ENCODE peak calls at places on chromosomes 5 and 9, in six cellular contexts. A, Z, P, Q, D and E are unnamed samples.

GRCh38 chr5:57805732-57806131 is 323.1 kb upstream of the ACTBL2 start:
- DNase-seq in A (no peak), Z (no peak), P (no peak), Q (peak), D (no peak), E (no peak)

GRCh38 chr5:102296229-102296817 is at the start of gene SLCO4C1:
- DNase-seq in A (peak), Z (no peak), P (peak), Q (peak), D (peak), E (peak)

GRCh38 chr5:100762163-100762562 is 140.9 kb downstream of the ST8SIA4 start:
- DNase-seq in A (no peak), Z (no peak), P (no peak), Q (no peak), D (no peak), E (no peak)

GRCh38 chr5:151063590-151063989 is 17.2 kb downstream of the TNIP1 start:
- DNase-seq in A (no peak), Z (no peak), P (no peak), Q (no peak), D (no peak), E (no peak)

GRCh38 chr5:150782850-150783249 is 4.3 kb downstream of the SMIM3 start:
- DNase-seq in A (no peak), Z (no peak), P (no peak), Q (no peak), D (no peak), E (no peak)

GRCh38 chr9:99023831-99024230 is 80.1 kb downstream of the COL15A1 start:
- DNase-seq in A (no peak), Z (peak), P (no peak), Q (no peak), D (no peak), E (no peak)

GRCh38 chr5:55234171-55234700 is 828 bp upstream of the CCNO start:
- DNase-seq in A (peak), Z (no peak), P (peak), Q (peak), D (peak), E (peak)

GRCh38 chr5:137629646-137630045 is 106.2 kb downstream of the KLHL3 start:
- DNase-seq in A (peak), Z (peak), P (peak), Q (peak), D (no peak), E (peak)

GRCh38 chr9:133994359-133995011 is 2.4 kb upstream of the VAV2 start:
- DNase-seq in A (peak), Z (peak), P (peak), Q (peak), D (peak), E (peak)

GRCh38 chr9:124411514-124412227 is 3.6 kb downstream of the PSMB7 start:
- DNase-seq in A (peak), Z (no peak), P (no peak), Q (peak), D (no peak), E (no peak)

GRCh38 chr9:36959681-36960574 is 74.1 kb downstream of the PAX5 start:
- DNase-seq in A (peak), Z (no peak), P (no peak), Q (peak), D (no peak), E (no peak)

GRCh38 chr5:130280528-130281217 is 376.4 kb downstream of the CHSY3 start:
- DNase-seq in A (no peak), Z (no peak), P (no peak), Q (no peak), D (no peak), E (no peak)

GRCh38 chr9:84411647-84412267 is 71.2 kb upstream of the SLC28A3 start:
- DNase-seq in A (no peak), Z (no peak), P (no peak), Q (no peak), D (no peak), E (no peak)

GRCh38 chr5:16936150-16937022 is at the start of gene MYO10:
- DNase-seq in A (peak), Z (no peak), P (peak), Q (peak), D (peak), E (peak)

GRCh38 chr5:6995115-6995514 is 281.9 kb downstream of the TENT4A start:
- DNase-seq in A (no peak), Z (no peak), P (no peak), Q (no peak), D (no peak), E (no peak)

GRCh38 chr9:92507496-92507895 is 25.2 kb upstream of the ASPN start:
- DNase-seq in A (no peak), Z (no peak), P (no peak), Q (no peak), D (no peak), E (no peak)
- TF ChIP-seq CTCF in A (no peak), Z (no peak), P (no peak), Q (no peak), D (no peak), E (no peak)

GRCh38 chr5:146390469-146390868 is 51.8 kb downstream of the POU4F3 start:
- DNase-seq in A (no peak), Z (no peak), P (no peak), Q (no peak), D (peak), E (peak)
- TF ChIP-seq CTCF in A (no peak), Z (peak), P (no peak), Q (peak), D (peak), E (peak)

GRCh38 chr9:131545003-131545785 is at the start of gene PRRT1B:
- DNase-seq in A (no peak), Z (no peak), P (peak), Q (no peak), D (no peak), E (peak)
- TF ChIP-seq CTCF in A (no peak), Z (no peak), P (no peak), Q (no peak), D (no peak), E (no peak)

GRCh38 chr5:115169392-115170127 is at the start of gene TRIM36:
- DNase-seq in A (peak), Z (no peak), P (peak), Q (peak), D (peak), E (peak)
- TF ChIP-seq CTCF in A (peak), Z (no peak), P (no peak), Q (peak), D (no peak), E (no peak)

GRCh38 chr9:74006935-74007334 is 490.2 kb upstream of the RORB start:
- DNase-seq in A (peak), Z (no peak), P (no peak), Q (peak), D (no peak), E (no peak)
- TF ChIP-seq CTCF in A (no peak), Z (peak), P (peak), Q (peak), D (no peak), E (no peak)

DNA sequence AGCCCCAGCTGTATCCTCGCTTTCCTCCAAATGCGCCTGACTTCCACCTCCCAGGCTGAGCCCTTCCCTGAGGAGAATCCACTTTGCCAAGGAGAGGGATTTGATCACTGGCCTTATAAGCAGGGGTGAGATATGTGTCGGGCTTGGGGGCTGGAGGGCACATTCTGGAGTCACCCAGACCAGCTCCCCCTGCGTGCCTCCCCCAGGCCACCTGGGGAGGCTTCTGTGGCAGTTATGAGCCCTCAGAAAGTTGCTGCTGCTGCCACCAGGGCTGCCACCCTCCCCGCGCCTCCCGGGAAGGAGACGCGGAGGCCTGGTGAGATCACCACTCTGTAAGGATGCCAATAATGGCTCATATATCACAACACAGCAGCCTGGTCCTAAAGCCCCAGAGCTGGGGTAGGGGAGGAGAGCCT is 211.5 kb downstream of the PAPPA start:
- DNase-seq in A (peak), Z (no peak), P (peak), Q (peak), D (no peak), E (no peak)
- TF ChIP-seq CTCF in A (no peak), Z (no peak), P (no peak), Q (peak), D (no peak), E (no peak)

GRCh38 chr9:96382839-96383164 is 709 bp downstream of the SLC35D2 start:
- DNase-seq in A (no peak), Z (no peak), P (no peak), Q (peak), D (no peak), E (no peak)

GRCh38 chr9:96388144-96388543 is 4.6 kb upstream of the SLC35D2 start:
- DNase-seq in A (no peak), Z (no peak), P (no peak), Q (no peak), D (no peak), E (no peak)

GRCh38 chr9:96382175-96382574 is 1.3 kb downstream of the SLC35D2 start:
- DNase-seq in A (no peak), Z (no peak), P (no peak), Q (peak), D (no peak), E (no peak)

GRCh38 chr9:96383165-96383939 is at the start of gene SLC35D2:
- DNase-seq in A (peak), Z (no peak), P (peak), Q (peak), D (peak), E (peak)

DNA sequence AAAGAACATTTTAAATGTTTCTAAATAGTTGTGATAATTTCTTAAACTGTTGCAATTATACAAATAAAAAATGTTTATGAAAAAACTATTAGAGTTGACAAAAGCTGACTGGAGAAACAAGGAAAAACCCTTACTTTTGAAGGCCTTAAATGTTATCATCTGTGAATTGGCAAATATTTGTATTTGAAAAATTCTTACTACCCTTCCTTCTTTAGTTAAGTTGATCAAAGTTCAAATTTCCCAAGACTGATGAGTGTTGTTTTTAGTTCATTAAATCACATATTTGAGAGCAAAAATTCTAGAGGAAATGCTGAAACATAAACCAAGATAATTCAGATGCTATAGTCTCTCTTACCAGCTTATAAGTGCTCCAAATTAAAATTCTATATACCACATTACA is 2.6 kb upstream of the SLC35D2 start:
- DNase-seq in A (no peak), Z (no peak), P (no peak), Q (no peak), D (no peak), E (no peak)
- TF ChIP-seq CTCF in A (no peak), Z (no peak), P (no peak), Q (no peak), D (no peak), E (no peak)

GRCh38 chr9:34016149-34016548 is 32.5 kb downstream of the UBAP2 start:
- DNase-seq in A (no peak), Z (no peak), P (no peak), Q (no peak), D (no peak), E (no peak)
- TF ChIP-seq CTCF in A (no peak), Z (no peak), P (no peak), Q (no peak), D (no peak), E (no peak)